ENCODE peak calls at places on chromosomes 13 and 19, in six cellular contexts. F is tibial artery; W is heart right ventricle; K is CD8-positive, alpha-beta T cell; M is thoracic aorta; T is WERI-Rb-1. N is an unnamed sample. For H3K36me3 and H3K27me3, the result is how much of the 10 kb centered on the place peaks cover.

GRCh38 chr13:73421310-73421912 is 362.6 kb downstream of the KLF5 start:
- DNase-seq in F (no peak), W (no peak), K (no peak), M (no peak), T (no peak), N (no peak)

GRCh38 chr13:95603887-95604533 is 40.5 kb downstream of the DZIP1 start:
- DNase-seq in F (no peak), W (peak), K (no peak), M (no peak), T (no peak), N (no peak)

GRCh38 chr19:19554074-19555023 is 16.3 kb downstream of the CILP2 start:
- DNase-seq in F (peak), W (peak), K (peak), M (no peak), T (peak), N (peak)

GRCh38 chr13:106103779-106104178 is 431.7 kb downstream of the EFNB2 start:
- DNase-seq in F (no peak), W (no peak), K (no peak), M (no peak), T (no peak), N (no peak)

GRCh38 chr19:17020823-17021222 is 5.8 kb downstream of the CPAMD8 start:
- DNase-seq in F (no peak), W (no peak), K (no peak), M (no peak), T (no peak), N (no peak)

GRCh38 chr13:76016799-76017198 is 380.7 kb downstream of the LMO7 start:
- DNase-seq in F (no peak), W (no peak), K (peak), M (no peak), T (peak), N (peak)

GRCh38 chr19:48963371-48964204 is 1.5 kb upstream of the FTL start:
- DNase-seq in F (peak), W (peak), K (peak), M (peak), T (peak), N (peak)

GRCh38 chr13:30932481-30933333 is at the start of gene TEX26:
- DNase-seq in F (no peak), W (peak), K (no peak), M (no peak), T (no peak), N (peak)

GRCh38 chr13:32419862-32420261 is 8.1 kb downstream of the N4BP2L1 start:
- DNase-seq in F (no peak), W (no peak), K (no peak), M (no peak), T (no peak), N (no peak)
- H3K36me3 ChIP-seq in F (under half), W (under half), K (under half), M (under half), T (under half), N (under half)

GRCh38 chr13:51805925-51806324 is 2.0 kb upstream of the DHRS12 start:
- DNase-seq in F (no peak), W (no peak), K (no peak), M (no peak), T (no peak), N (no peak)

GRCh38 chr13:51806571-51806970 is 2.6 kb upstream of the DHRS12 start:
- DNase-seq in F (no peak), W (no peak), K (no peak), M (no peak), T (no peak), N (no peak)

GRCh38 chr13:51804295-51805172 is 571 bp upstream of the DHRS12 start:
- DNase-seq in F (no peak), W (no peak), K (peak), M (no peak), T (no peak), N (peak)

GRCh38 chr13:51803422-51804294 is at the start of gene DHRS12:
- DNase-seq in F (peak), W (peak), K (peak), M (peak), T (peak), N (peak)

GRCh38 chr13:51805313-51805712 is 1.4 kb upstream of the DHRS12 start:
- DNase-seq in F (no peak), W (no peak), K (no peak), M (no peak), T (no peak), N (no peak)
- H3K4me3 ChIP-seq in F (peak), W (peak), K (peak), M (peak), T (no peak), N (no peak)

DNA sequence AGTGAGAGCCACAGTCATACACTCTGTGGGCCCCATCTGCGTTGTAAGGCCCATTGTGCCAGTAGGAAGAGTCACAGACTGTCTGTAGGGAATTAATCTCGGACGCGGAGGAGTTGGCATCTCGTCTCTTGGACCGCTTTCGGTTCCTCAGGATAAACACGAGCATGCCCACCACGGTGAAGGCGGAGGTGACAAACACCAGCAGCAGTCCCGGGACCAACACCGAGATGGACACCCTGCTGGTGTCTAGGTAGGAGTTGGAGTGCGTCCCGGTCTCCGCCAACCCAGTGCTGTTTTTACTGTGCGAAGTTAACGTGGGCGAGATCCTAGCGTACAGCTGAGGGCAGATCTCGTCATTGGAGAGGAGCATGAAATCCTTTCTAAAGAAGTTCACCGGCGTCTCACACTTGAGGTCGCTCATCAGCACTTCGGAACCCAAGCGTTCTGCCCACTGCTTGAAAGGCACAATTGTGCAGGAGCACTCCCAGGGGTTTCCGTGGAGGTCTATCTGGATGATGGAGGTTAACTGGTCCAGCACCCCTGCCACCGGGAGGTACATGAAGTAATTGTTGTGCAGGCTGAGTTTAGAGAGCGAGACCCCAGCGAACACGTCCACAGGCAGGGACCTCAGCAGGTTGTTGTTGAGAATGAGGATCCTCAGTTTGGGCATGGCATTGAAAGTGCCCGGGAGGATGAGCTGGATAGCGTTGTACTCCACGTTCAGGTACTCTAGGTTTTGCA is 2.7 kb downstream of the SLITRK1 start:
- DNase-seq in F (no peak), W (no peak), K (no peak), M (no peak), T (peak), N (peak)
- H3K27me3 ChIP-seq in F (under half), W (under half), K (under half), M (under half), T (under half), N (half or more)

GRCh38 chr19:32887572-32887971 is 18.0 kb upstream of the SLC7A9 start:
- DNase-seq in F (no peak), W (no peak), K (no peak), M (no peak), T (no peak), N (no peak)

GRCh38 chr19:32890841-32891240 is 21.3 kb upstream of the SLC7A9 start:
- DNase-seq in F (no peak), W (no peak), K (no peak), M (no peak), T (no peak), N (peak)

GRCh38 chr19:32891609-32892008 is 22.0 kb upstream of the SLC7A9 start:
- DNase-seq in F (no peak), W (no peak), K (no peak), M (no peak), T (no peak), N (no peak)

GRCh38 chr19:32889137-32889934 is 19.8 kb upstream of the SLC7A9 start:
- DNase-seq in F (no peak), W (no peak), K (no peak), M (no peak), T (no peak), N (no peak)

DNA sequence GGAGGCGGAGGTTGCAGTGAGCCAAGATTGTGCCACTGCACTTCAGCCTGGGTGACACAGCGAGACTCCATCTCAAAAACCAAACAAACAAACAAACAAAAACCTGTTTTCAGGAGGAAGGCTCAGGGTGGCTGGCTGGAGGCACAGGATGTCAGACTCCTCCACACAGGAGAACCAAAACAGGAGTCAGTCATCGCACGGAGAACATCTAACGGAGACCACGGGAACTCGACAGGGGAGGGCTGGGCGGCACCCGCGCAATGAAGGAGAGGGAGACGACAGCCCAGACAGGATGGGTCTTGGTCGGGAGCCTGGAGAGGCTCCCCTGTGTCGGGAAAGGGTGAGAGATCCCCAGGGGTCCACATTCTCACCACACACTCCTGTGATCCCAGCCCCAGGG is 20.8 kb upstream of the SLC7A9 start:
- DNase-seq in F (no peak), W (no peak), K (no peak), M (no peak), T (no peak), N (peak)
- H3K36me3 ChIP-seq in F (half or more), W (under half), K (under half), M (under half), T (under half), N (under half)

GRCh38 chr19:39499932-39500331 is 1.2 kb downstream of the DLL3 start:
- DNase-seq in F (no peak), W (no peak), K (no peak), M (no peak), T (no peak), N (no peak)

GRCh38 chr19:39496063-39496462 is 2.7 kb upstream of the DLL3 start:
- DNase-seq in F (no peak), W (no peak), K (no peak), M (no peak), T (no peak), N (no peak)

GRCh38 chr19:39498262-39499081 is at the start of gene DLL3:
- DNase-seq in F (no peak), W (no peak), K (peak), M (no peak), T (peak), N (peak)

GRCh38 chr19:39499082-39499642 is 415 bp downstream of the DLL3 start:
- DNase-seq in F (no peak), W (no peak), K (no peak), M (no peak), T (peak), N (peak)

GRCh38 chr19:39497850-39498261 is 891 bp upstream of the DLL3 start:
- DNase-seq in F (no peak), W (peak), K (peak), M (no peak), T (peak), N (peak)
- H3K4me3 ChIP-seq in F (no peak), W (no peak), K (no peak), M (peak), T (peak), N (peak)

GRCh38 chr19:4288091-4288777 is 9.2 kb downstream of the SHD start:
- DNase-seq in F (no peak), W (no peak), K (no peak), M (no peak), T (no peak), N (peak)

GRCh38 chr19:4279530-4280422 is 710 bp downstream of the SHD start:
- DNase-seq in F (no peak), W (no peak), K (no peak), M (no peak), T (peak), N (peak)

GRCh38 chr19:4284974-4285373 is 5.9 kb downstream of the SHD start:
- DNase-seq in F (no peak), W (no peak), K (no peak), M (no peak), T (no peak), N (no peak)

GRCh38 chr19:4278926-4279529 is at the start of gene SHD:
- DNase-seq in F (no peak), W (no peak), K (no peak), M (no peak), T (peak), N (peak)

DNA sequence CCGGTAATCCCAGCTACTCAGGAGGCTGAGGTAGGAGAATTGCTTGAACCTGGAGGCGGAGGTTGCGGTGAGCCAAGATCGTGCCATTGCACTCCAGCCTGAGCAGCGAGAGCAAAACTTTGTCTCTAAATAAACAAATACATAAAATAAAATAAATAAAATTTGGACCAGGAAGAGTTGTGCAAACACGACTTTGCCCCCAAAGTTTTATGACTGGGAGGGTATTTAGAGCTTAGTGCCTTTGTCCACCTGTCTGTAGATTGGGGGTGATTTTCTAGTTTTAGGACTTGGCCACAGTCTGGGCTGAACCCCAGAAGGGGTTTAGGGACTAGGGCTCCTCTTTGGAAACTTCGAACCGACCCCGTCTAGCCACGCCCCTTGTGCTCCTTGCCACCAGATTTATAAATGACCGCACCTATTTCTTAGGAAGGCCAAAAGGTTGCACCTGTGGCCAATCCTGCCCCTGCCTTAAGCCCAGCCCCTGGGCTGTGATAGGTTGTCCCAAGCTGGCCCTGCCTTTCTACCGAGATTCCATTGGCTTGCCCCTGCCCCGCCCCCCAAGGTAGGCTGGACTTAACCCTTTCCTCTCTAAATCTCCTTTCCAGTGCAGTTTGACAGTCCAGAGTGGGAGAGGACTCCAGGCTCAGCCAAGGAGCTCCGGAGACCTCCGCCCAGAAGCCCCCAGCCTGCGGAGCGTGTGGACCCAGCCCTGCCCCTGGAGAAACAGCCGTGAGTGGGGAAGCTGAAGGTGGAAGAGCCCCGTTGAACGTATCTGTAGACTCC is 5.3 kb downstream of the SHD start:
- DNase-seq in F (no peak), W (no peak), K (no peak), M (no peak), T (peak), N (peak)
- H3K27me3 ChIP-seq in F (half or more), W (under half), K (under half), M (under half), T (under half), N (under half)

DNA sequence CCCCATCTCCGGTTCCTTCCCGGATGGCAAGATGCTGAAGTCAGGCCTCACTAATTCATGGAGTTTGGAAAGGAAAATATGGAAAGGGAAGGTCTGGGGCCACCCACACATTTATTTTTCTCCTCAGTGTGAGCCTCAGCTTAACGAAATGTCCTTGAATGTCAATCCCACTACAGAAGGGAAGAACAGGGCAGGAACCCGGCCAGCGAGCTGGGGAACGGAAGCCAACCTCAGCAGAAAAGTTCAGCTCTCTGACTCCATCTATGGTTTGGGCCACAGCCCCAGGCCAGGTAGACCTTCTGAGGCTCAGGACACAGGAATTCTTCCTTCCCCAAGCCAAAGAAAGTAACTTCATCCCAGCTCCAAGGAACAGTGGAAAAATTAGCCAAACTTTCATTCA is 8.4 kb downstream of the C19orf12 start:
- DNase-seq in F (no peak), W (no peak), K (no peak), M (no peak), T (no peak), N (no peak)
- H3K36me3 ChIP-seq in F (under half), W (under half), K (under half), M (under half), T (under half), N (under half)

GRCh38 chr13:77916481-77916880 is 2.1 kb downstream of the EDNRB start:
- DNase-seq in F (no peak), W (no peak), K (no peak), M (no peak), T (no peak), N (no peak)
- H3K4me3 ChIP-seq in F (peak), W (peak), K (no peak), M (no peak), T (no peak), N (peak)